ENCODE peak calls at places on chromosomes 16 and 17, in six cellular contexts. H, O, U, N, I and C are unnamed samples.

GRCh38 chr17:38403491-38403890 is 24.8 kb upstream of the ARHGAP23 start:
- DNase-seq in H (peak), O (no peak), U (no peak), N (no peak), I (peak), C (peak)

GRCh38 chr16:3520398-3520797 is 19.6 kb downstream of the CLUAP1 start:
- DNase-seq in H (peak), O (no peak), U (no peak), N (no peak), I (peak), C (no peak)

GRCh38 chr16:29645699-29646187 is 17.3 kb upstream of the SPN start:
- DNase-seq in H (peak), O (no peak), U (no peak), N (no peak), I (no peak), C (peak)

GRCh38 chr17:56997313-56997712 is 19.4 kb downstream of the SCPEP1 start:
- DNase-seq in H (no peak), O (no peak), U (no peak), N (no peak), I (no peak), C (no peak)

GRCh38 chr16:65769055-65769465 is 597.4 kb upstream of the CDH5 start:
- DNase-seq in H (peak), O (no peak), U (no peak), N (no peak), I (no peak), C (peak)

GRCh38 chr17:33297643-33298042 is 4.5 kb upstream of the ASIC2 start:
- DNase-seq in H (no peak), O (no peak), U (no peak), N (no peak), I (no peak), C (no peak)

GRCh38 chr17:18141210-18141803 is 32.8 kb downstream of the MYO15A start:
- DNase-seq in H (peak), O (no peak), U (no peak), N (no peak), I (no peak), C (peak)

GRCh38 chr16:13957197-13958078 is 37.5 kb downstream of the ERCC4 start:
- DNase-seq in H (peak), O (no peak), U (peak), N (peak), I (peak), C (peak)

GRCh38 chr17:40107266-40107980 is 7.0 kb upstream of the NR1D1 start:
- DNase-seq in H (peak), O (no peak), U (peak), N (no peak), I (no peak), C (no peak)

GRCh38 chr16:87834015-87834667 is 35.2 kb downstream of the SLC7A5 start:
- DNase-seq in H (no peak), O (no peak), U (no peak), N (no peak), I (no peak), C (no peak)

GRCh38 chr17:2025622-2026309 is 632 bp upstream of the RTN4RL1 start:
- DNase-seq in H (peak), O (no peak), U (peak), N (peak), I (no peak), C (peak)

GRCh38 chr17:41812176-41813038 is at the start of gene FKBP10:
- DNase-seq in H (peak), O (no peak), U (peak), N (peak), I (peak), C (peak)

GRCh38 chr16:12362482-12363458 is 386.2 kb downstream of the SNX29 start:
- DNase-seq in H (no peak), O (no peak), U (peak), N (peak), I (no peak), C (peak)

GRCh38 chr17:8585911-8586310 is 44.6 kb downstream of the MYH10 start:
- DNase-seq in H (no peak), O (no peak), U (no peak), N (no peak), I (no peak), C (no peak)

GRCh38 chr17:17186051-17186450 is 20.1 kb downstream of the PLD6 start:
- DNase-seq in H (peak), O (no peak), U (no peak), N (no peak), I (no peak), C (no peak)

GRCh38 chr16:19737306-19737975 is 19.4 kb downstream of the IQCK start:
- DNase-seq in H (no peak), O (no peak), U (no peak), N (no peak), I (no peak), C (no peak)

GRCh38 chr16:77974883-77975282 is 47.5 kb upstream of the CLEC3A start:
- DNase-seq in H (peak), O (no peak), U (no peak), N (no peak), I (no peak), C (peak)

GRCh38 chr17:49450735-49451134 is 36.1 kb upstream of the PHB1 start:
- DNase-seq in H (peak), O (no peak), U (no peak), N (no peak), I (no peak), C (peak)

GRCh38 chr17:75228305-75228704 is 22.8 kb downstream of the NUP85 start:
- DNase-seq in H (no peak), O (no peak), U (no peak), N (no peak), I (no peak), C (no peak)

GRCh38 chr17:78759203-78759968 is 22.7 kb downstream of the CYTH1 start:
- DNase-seq in H (peak), O (peak), U (peak), N (no peak), I (no peak), C (peak)

GRCh38 chr17:33667052-33667509 is 374.0 kb upstream of the ASIC2 start:
- DNase-seq in H (no peak), O (peak), U (no peak), N (no peak), I (no peak), C (peak)

GRCh38 chr17:73404246-73404645 is 92.4 kb upstream of the CDC42EP4 start:
- DNase-seq in H (no peak), O (no peak), U (no peak), N (no peak), I (no peak), C (no peak)

GRCh38 chr16:89237733-89238132 is 20.2 kb downstream of the ZNF778 start:
- DNase-seq in H (no peak), O (no peak), U (no peak), N (no peak), I (no peak), C (no peak)

GRCh38 chr17:15955793-15956541 is 11.0 kb downstream of the ADORA2B start:
- DNase-seq in H (no peak), O (no peak), U (no peak), N (peak), I (no peak), C (no peak)

GRCh38 chr17:77526728-77527355 is 386.1 kb downstream of the SEC14L1 start:
- DNase-seq in H (no peak), O (no peak), U (no peak), N (no peak), I (no peak), C (peak)

GRCh38 chr17:63827002-63827800 is at the start of the genes FTSJ3 and PSMC5:
- DNase-seq in H (peak), O (peak), U (peak), N (peak), I (peak), C (peak)

GRCh38 chr16:58462499-58462996 is 37.4 kb upstream of the NDRG4 start:
- DNase-seq in H (no peak), O (no peak), U (no peak), N (no peak), I (no peak), C (no peak)

GRCh38 chr17:61470530-61471136 is 18.4 kb downstream of the TBX4 start:
- DNase-seq in H (no peak), O (no peak), U (peak), N (no peak), I (no peak), C (no peak)